ENCODE peak calls at places on chromosome 3, in nine cellular contexts. P, S, L, Z, D, I, K, Y and T are unnamed samples.

GRCh38 chr3:188584958-188585689 is 431.2 kb downstream of the LPP start:
- DNase-seq in P (no peak), S (no peak), L (no peak), Z (peak; percentile 50), D (no peak), I (no peak), K (no peak), Y (no peak), T (no peak)

GRCh38 chr3:158471639-158472294 is 99.2 kb upstream of the MLF1 start:
- DNase-seq in P (peak; percentile 90), S (no peak), L (no peak), Z (no peak), D (no peak), I (no peak), K (no peak), Y (no peak), T (peak; percentile 77)

GRCh38 chr3:36907911-36908646 is 36.8 kb downstream of the TRANK1 start:
- DNase-seq in P (no peak), S (no peak), L (no peak), Z (peak; percentile 18), D (peak; percentile 67), I (peak; percentile 51), K (no peak), Y (no peak), T (no peak)

GRCh38 chr3:17672506-17672905 is 69.9 kb downstream of the TBC1D5 start:
- DNase-seq in P (no peak), S (no peak), L (no peak), Z (no peak), D (no peak), I (no peak), K (no peak), Y (no peak), T (peak; percentile 5)

GRCh38 chr3:42214064-42214463 is 51.9 kb downstream of the CCK start:
- DNase-seq in P (no peak), S (no peak), L (no peak), Z (no peak), D (peak; percentile 71), I (no peak), K (no peak), Y (no peak), T (no peak)

GRCh38 chr3:96538186-96538585 is 276.2 kb upstream of the EPHA6 start:
- DNase-seq in P (no peak), S (no peak), L (no peak), Z (peak; percentile 2), D (no peak), I (no peak), K (no peak), Y (no peak), T (no peak)

GRCh38 chr3:133820889-133821675 is 15.5 kb downstream of the SRPRB start:
- DNase-seq in P (no peak), S (no peak), L (no peak), Z (no peak), D (no peak), I (no peak), K (no peak), Y (no peak), T (no peak)

GRCh38 chr3:156429125-156429524 is 125.8 kb downstream of the SSR3 start:
- DNase-seq in P (no peak), S (no peak), L (no peak), Z (no peak), D (no peak), I (no peak), K (no peak), Y (no peak), T (no peak)

GRCh38 chr3:120572027-120572426 is 24.1 kb upstream of the NDUFB4 start:
- DNase-seq in P (no peak), S (no peak), L (no peak), Z (no peak), D (no peak), I (no peak), K (no peak), Y (no peak), T (no peak)

DNA sequence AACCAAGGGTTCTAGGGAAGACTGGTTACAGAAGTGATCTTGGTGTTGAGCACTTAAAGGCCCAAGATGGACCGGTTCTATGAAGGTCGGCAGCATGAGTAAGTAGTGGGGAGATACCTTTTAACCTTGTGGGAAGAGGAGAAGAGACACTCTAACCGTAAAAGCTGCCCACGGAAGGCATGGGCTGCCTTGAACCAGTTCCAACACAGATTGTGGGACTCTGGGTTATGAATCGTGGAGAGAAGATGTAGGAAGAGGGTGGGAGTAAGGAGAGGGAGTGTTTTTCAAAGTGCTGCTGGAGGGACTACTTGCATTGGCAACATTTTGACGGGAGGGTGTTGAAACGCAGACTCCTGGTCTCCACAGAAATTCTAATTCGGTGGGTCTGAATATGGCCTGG is 67.1 kb downstream of the CRYGS start:
- DNase-seq in P (no peak), S (no peak), L (no peak), Z (no peak), D (no peak), I (no peak), K (no peak), Y (no peak), T (no peak)
- TF ChIP-seq CTCF in P (no peak), S (no peak), L (no peak), Z (no peak), D (no peak), I (no peak), K (no peak), Y (no peak), T (no peak)

DNA sequence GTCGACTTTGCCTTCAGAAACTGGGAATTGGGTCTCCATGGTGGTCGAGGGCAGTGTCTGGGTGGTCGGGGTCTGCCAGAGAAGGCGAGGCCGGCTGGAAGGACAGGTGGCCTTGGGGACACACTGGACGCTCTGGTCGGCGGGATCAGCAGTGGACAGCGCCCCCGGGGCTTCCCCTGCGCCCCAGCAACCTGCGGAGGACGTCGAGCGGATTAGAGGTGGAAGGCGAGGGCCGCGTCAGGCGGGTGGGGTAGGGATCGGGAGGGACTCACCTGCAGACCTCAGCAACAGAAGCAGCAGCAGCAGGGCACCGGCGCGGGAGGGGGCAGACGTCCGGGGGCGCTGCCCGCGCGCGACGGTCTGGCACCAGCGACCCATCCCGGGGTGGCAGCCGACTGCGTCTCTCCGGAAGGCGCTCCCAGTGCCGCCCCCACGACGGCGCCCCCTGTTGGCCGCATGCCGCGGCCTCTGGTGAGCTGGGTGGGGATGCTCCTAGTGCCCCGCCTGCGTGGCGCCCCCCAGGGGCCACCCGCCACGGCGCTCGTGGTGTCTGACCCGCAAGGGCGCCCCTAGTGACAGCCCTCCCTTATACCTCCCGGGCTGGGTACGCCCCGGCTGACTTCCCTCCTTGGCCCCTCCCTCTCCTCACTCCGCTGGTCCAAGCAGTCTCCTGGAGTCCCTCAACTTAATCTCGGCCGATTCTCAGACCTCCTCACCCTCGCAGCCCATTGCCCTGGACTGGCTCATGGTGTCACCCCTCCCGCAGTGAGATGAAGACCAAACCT is at the start of gene PRSS50:
- DNase-seq in P (no peak), S (no peak), L (no peak), Z (peak; percentile 90), D (no peak), I (no peak), K (peak; percentile 55), Y (peak; percentile 47), T (no peak)
- TF ChIP-seq CTCF in P (peak; percentile 33), S (peak; percentile 38), L (peak; percentile 32), Z (peak; percentile 97), D (no peak), I (peak; percentile 41), K (peak; percentile 23), Y (no peak), T (peak; percentile 4)

DNA sequence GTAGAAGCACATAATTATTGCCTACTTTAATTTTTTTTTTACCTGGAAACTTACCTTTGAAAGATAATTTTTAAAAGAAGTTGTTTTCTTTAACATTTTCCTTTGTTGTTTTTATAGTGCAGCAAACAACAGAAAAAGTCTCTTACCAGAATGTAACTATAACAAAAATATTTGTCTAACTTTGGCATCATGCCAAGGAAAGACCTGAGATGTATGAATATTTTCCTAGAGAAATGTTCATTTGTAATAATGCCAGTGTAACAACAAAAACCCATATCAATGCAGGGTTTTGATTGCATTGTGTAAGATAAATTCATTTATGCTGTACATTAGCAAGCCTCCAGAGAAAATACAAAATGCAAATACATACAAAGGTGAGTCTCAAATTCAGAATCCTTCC is 775.7 kb downstream of the SI start:
- DNase-seq in P (no peak), S (no peak), L (no peak), Z (no peak), D (no peak), I (no peak), K (no peak), Y (no peak), T (no peak)
- TF ChIP-seq CTCF in P (no peak), S (no peak), L (no peak), Z (no peak), D (no peak), I (no peak), K (no peak), Y (no peak), T (no peak)

DNA sequence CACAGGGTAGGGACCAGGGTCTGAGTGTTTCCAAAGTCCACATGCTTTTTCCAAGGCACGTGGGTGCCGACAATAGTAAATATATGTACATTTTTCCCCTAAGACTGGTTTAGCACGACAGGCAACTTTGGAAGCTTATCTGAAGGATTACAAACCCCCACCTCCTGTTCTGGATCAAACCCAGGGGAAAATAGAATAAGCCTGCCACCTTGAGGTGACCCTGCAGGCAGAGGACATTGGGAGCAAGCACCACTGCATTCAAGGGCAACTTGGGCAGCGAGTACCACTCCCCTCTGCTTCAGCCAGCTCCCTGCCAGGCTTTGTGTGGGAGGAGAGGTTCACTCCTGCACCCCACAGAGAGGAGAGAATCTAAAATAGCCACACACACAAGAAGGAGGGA is 44.8 kb downstream of the KBTBD12 start:
- DNase-seq in P (no peak), S (peak; percentile 43), L (no peak), Z (peak; percentile 73), D (no peak), I (peak; percentile 43), K (peak; percentile 44), Y (no peak), T (no peak)
- TF ChIP-seq CTCF in P (peak; percentile 35), S (peak; percentile 67), L (no peak), Z (peak; percentile 88), D (peak; percentile 37), I (peak; percentile 64), K (peak; percentile 70), Y (peak; percentile 12), T (peak; percentile 37)

GRCh38 chr3:122941233-122942206 is 86.0 kb downstream of the SEMA5B start:
- DNase-seq in P (no peak), S (no peak), L (no peak), Z (no peak), D (no peak), I (no peak), K (no peak), Y (no peak), T (no peak)
- TF ChIP-seq CTCF in P (peak; percentile 56), S (peak; percentile 43), L (peak; percentile 15), Z (peak; percentile 46), D (no peak), I (peak; percentile 24), K (no peak), Y (no peak), T (peak; percentile 38)